ENCODE peak calls at places on chromosomes 11 and 22, in nine cellular contexts. One of them, this sample, is unnamed.

GRCh38 chr11:128343870-128344269 is 243.5 kb downstream of the ETS1 start:
- DNase-seq in IMR-90: peak; percentile 41
- DNase-seq in heart right ventricle: no peak
- DNase-seq in transverse colon: no peak
- DNase-seq in mammary epithelial cell: peak; percentile 36
- DNase-seq in hepatocyte: no peak
- DNase-seq in stomach: no peak
- DNase-seq in CD8-positive, alpha-beta T cell: no peak
- DNase-seq in heart left ventricle: no peak
- DNase-seq in this sample: no peak

GRCh38 chr11:12235549-12235944 is 125.2 kb downstream of the MICAL2 start:
- DNase-seq in IMR-90: peak; percentile 34
- DNase-seq in heart right ventricle: no peak
- DNase-seq in transverse colon: no peak
- DNase-seq in mammary epithelial cell: no peak
- DNase-seq in hepatocyte: peak; percentile 46
- DNase-seq in stomach: no peak
- DNase-seq in CD8-positive, alpha-beta T cell: no peak
- DNase-seq in heart left ventricle: no peak
- DNase-seq in this sample: no peak

GRCh38 chr11:117443269-117444186 is 115.9 kb downstream of the CEP164 start:
- DNase-seq in IMR-90: peak; percentile 30
- DNase-seq in heart right ventricle: peak; percentile 41
- DNase-seq in transverse colon: peak; percentile 35
- DNase-seq in mammary epithelial cell: no peak
- DNase-seq in hepatocyte: peak; percentile 82
- DNase-seq in stomach: peak; percentile 34
- DNase-seq in CD8-positive, alpha-beta T cell: no peak
- DNase-seq in heart left ventricle: peak; percentile 59
- DNase-seq in this sample: no peak

GRCh38 chr11:15748673-15749190 is 607.6 kb downstream of the SOX6 start:
- DNase-seq in IMR-90: no peak
- DNase-seq in heart right ventricle: no peak
- DNase-seq in transverse colon: no peak
- DNase-seq in mammary epithelial cell: no peak
- DNase-seq in hepatocyte: no peak
- DNase-seq in stomach: no peak
- DNase-seq in CD8-positive, alpha-beta T cell: no peak
- DNase-seq in heart left ventricle: no peak
- DNase-seq in this sample: no peak

GRCh38 chr11:58782066-58782465 is 50.3 kb upstream of the GLYAT start:
- DNase-seq in IMR-90: no peak
- DNase-seq in heart right ventricle: no peak
- DNase-seq in transverse colon: no peak
- DNase-seq in mammary epithelial cell: no peak
- DNase-seq in hepatocyte: no peak
- DNase-seq in stomach: no peak
- DNase-seq in CD8-positive, alpha-beta T cell: no peak
- DNase-seq in heart left ventricle: no peak
- DNase-seq in this sample: no peak

GRCh38 chr22:43216738-43217137 is 29.8 kb upstream of the TTLL12 start:
- DNase-seq in IMR-90: no peak
- DNase-seq in heart right ventricle: no peak
- DNase-seq in transverse colon: no peak
- DNase-seq in mammary epithelial cell: no peak
- DNase-seq in hepatocyte: no peak
- DNase-seq in stomach: no peak
- DNase-seq in CD8-positive, alpha-beta T cell: no peak
- DNase-seq in heart left ventricle: peak; percentile 13
- DNase-seq in this sample: no peak

GRCh38 chr11:73659961-73660360 is 13.6 kb downstream of the PLEKHB1 start:
- DNase-seq in IMR-90: no peak
- DNase-seq in heart right ventricle: no peak
- DNase-seq in transverse colon: peak; percentile 34
- DNase-seq in mammary epithelial cell: no peak
- DNase-seq in hepatocyte: no peak
- DNase-seq in stomach: no peak
- DNase-seq in CD8-positive, alpha-beta T cell: no peak
- DNase-seq in heart left ventricle: no peak
- DNase-seq in this sample: no peak

GRCh38 chr11:21511835-21512440 is 680.9 kb upstream of the ANO5 start:
- DNase-seq in IMR-90: no peak
- DNase-seq in heart right ventricle: no peak
- DNase-seq in transverse colon: peak; percentile 28
- DNase-seq in mammary epithelial cell: peak; percentile 67
- DNase-seq in hepatocyte: peak; percentile 87
- DNase-seq in stomach: peak; percentile 68
- DNase-seq in CD8-positive, alpha-beta T cell: no peak
- DNase-seq in heart left ventricle: no peak
- DNase-seq in this sample: peak; percentile 67

GRCh38 chr11:42647993-42648392 is 663.8 kb upstream of the API5 start:
- DNase-seq in IMR-90: no peak
- DNase-seq in heart right ventricle: no peak
- DNase-seq in transverse colon: no peak
- DNase-seq in mammary epithelial cell: no peak
- DNase-seq in hepatocyte: no peak
- DNase-seq in stomach: no peak
- DNase-seq in CD8-positive, alpha-beta T cell: no peak
- DNase-seq in heart left ventricle: no peak
- DNase-seq in this sample: no peak

GRCh38 chr11:59879534-59879933 is 952 bp downstream of the OOSP3 start:
- DNase-seq in IMR-90: no peak
- DNase-seq in heart right ventricle: no peak
- DNase-seq in transverse colon: no peak
- DNase-seq in mammary epithelial cell: no peak
- DNase-seq in hepatocyte: no peak
- DNase-seq in stomach: no peak
- DNase-seq in CD8-positive, alpha-beta T cell: no peak
- DNase-seq in heart left ventricle: no peak
- DNase-seq in this sample: no peak

GRCh38 chr11:121067453-121067852 is 33.6 kb upstream of the TECTA start:
- DNase-seq in IMR-90: peak; percentile 70
- DNase-seq in heart right ventricle: no peak
- DNase-seq in transverse colon: no peak
- DNase-seq in mammary epithelial cell: no peak
- DNase-seq in hepatocyte: peak; percentile 70
- DNase-seq in stomach: no peak
- DNase-seq in CD8-positive, alpha-beta T cell: no peak
- DNase-seq in heart left ventricle: no peak
- DNase-seq in this sample: no peak

GRCh38 chr11:43462359-43462758 is 103.6 kb downstream of the TTC17 start:
- DNase-seq in IMR-90: no peak
- DNase-seq in heart right ventricle: no peak
- DNase-seq in transverse colon: no peak
- DNase-seq in mammary epithelial cell: no peak
- DNase-seq in hepatocyte: no peak
- DNase-seq in stomach: no peak
- DNase-seq in CD8-positive, alpha-beta T cell: no peak
- DNase-seq in heart left ventricle: no peak
- DNase-seq in this sample: no peak

GRCh38 chr11:46948378-46949131 is 12.0 kb downstream of the CSTPP1 start:
- DNase-seq in IMR-90: peak; percentile 91
- DNase-seq in heart right ventricle: no peak
- DNase-seq in transverse colon: peak; percentile 26
- DNase-seq in mammary epithelial cell: peak; percentile 60
- DNase-seq in hepatocyte: peak; percentile 71
- DNase-seq in stomach: no peak
- DNase-seq in CD8-positive, alpha-beta T cell: no peak
- DNase-seq in heart left ventricle: no peak
- DNase-seq in this sample: no peak

GRCh38 chr11:111764621-111765020 is 1.6 kb downstream of the PPP2R1B start:
- DNase-seq in IMR-90: peak; percentile 51
- DNase-seq in heart right ventricle: no peak
- DNase-seq in transverse colon: no peak
- DNase-seq in mammary epithelial cell: peak; percentile 13
- DNase-seq in hepatocyte: no peak
- DNase-seq in stomach: no peak
- DNase-seq in CD8-positive, alpha-beta T cell: no peak
- DNase-seq in heart left ventricle: no peak
- DNase-seq in this sample: no peak

GRCh38 chr22:17874231-17874630 is 100.0 kb upstream of the BID start:
- DNase-seq in IMR-90: no peak
- DNase-seq in heart right ventricle: no peak
- DNase-seq in transverse colon: no peak
- DNase-seq in mammary epithelial cell: no peak
- DNase-seq in hepatocyte: no peak
- DNase-seq in stomach: no peak
- DNase-seq in CD8-positive, alpha-beta T cell: no peak
- DNase-seq in heart left ventricle: no peak
- DNase-seq in this sample: no peak

GRCh38 chr22:18110194-18110943 is at the start of gene TUBA8:
- DNase-seq in IMR-90: peak; percentile 16
- DNase-seq in heart right ventricle: no peak
- DNase-seq in transverse colon: peak; percentile 25
- DNase-seq in mammary epithelial cell: peak; percentile 25
- DNase-seq in hepatocyte: peak; percentile 57
- DNase-seq in stomach: peak; percentile 75
- DNase-seq in CD8-positive, alpha-beta T cell: no peak
- DNase-seq in heart left ventricle: peak; percentile 54
- DNase-seq in this sample: peak; percentile 81

GRCh38 chr11:26297179-26297970 is 34.6 kb upstream of the ANO3 start:
- DNase-seq in IMR-90: peak; percentile 75
- DNase-seq in heart right ventricle: no peak
- DNase-seq in transverse colon: no peak
- DNase-seq in mammary epithelial cell: peak; percentile 42
- DNase-seq in hepatocyte: peak; percentile 77
- DNase-seq in stomach: no peak
- DNase-seq in CD8-positive, alpha-beta T cell: no peak
- DNase-seq in heart left ventricle: no peak
- DNase-seq in this sample: no peak

DNA sequence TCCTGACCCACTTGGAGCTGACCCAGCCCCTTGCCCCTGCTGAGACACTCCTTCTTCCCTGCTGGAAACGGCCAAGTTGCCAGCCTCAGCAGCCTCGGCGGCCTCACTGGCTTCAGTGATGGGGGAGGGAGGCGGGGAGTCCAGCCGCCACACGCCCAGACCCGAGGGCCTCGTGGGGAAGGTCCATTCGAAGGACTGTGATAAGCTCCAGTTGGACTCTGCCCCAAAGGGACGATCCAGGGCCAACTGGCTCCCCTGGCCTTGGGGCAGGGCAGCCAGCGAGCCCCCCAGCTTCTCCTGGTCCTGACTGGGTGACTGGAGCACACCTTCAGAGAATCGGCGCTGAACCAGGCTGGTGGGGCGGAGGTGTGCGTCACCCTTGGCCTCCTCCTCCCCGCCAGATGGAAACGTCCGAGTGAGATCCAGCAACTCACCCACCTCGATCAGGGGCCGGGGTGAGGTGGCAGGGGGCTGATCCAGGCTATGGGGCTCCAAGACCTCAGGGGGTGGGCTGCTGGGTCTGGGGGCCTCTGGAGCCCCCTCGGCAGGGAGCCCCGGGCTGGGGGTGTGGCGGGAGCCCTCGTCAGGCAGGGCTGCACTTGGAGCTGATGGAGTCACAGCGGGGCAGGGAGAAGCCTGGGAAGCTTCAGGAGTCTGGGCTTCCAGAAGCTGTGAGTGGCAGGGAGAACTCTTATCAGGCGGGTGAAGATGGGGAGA is 11.5 kb downstream of the TNKS1BP1 start:
- DNase-seq in IMR-90: no peak
- DNase-seq in heart right ventricle: no peak
- DNase-seq in transverse colon: no peak
- DNase-seq in mammary epithelial cell: no peak
- DNase-seq in hepatocyte: peak; percentile 57
- DNase-seq in stomach: peak; percentile 57
- DNase-seq in CD8-positive, alpha-beta T cell: no peak
- DNase-seq in heart left ventricle: no peak
- DNase-seq in this sample: no peak
- H3K36me3 ChIP-seq in IMR-90: peaks cover 80% of the 10 kb centered on the region
- H3K36me3 ChIP-seq in heart right ventricle: no peaks in the 10 kb centered on the region
- H3K36me3 ChIP-seq in transverse colon: peaks cover 12% of the 10 kb centered on the region
- H3K36me3 ChIP-seq in mammary epithelial cell: peaks cover 46% of the 10 kb centered on the region
- H3K36me3 ChIP-seq in hepatocyte: peaks cover 4% of the 10 kb centered on the region
- H3K36me3 ChIP-seq in stomach: peaks cover 85% of the 10 kb centered on the region
- H3K36me3 ChIP-seq in CD8-positive, alpha-beta T cell: no peaks in the 10 kb centered on the region
- H3K36me3 ChIP-seq in heart left ventricle: peaks cover 10% of the 10 kb centered on the region
- H3K36me3 ChIP-seq in this sample: peaks cover 20% of the 10 kb centered on the region

GRCh38 chr11:34366522-34366921 is 8.7 kb upstream of the ABTB2 start:
- DNase-seq in IMR-90: no peak
- DNase-seq in heart right ventricle: no peak
- DNase-seq in transverse colon: peak; percentile 35
- DNase-seq in mammary epithelial cell: no peak
- DNase-seq in hepatocyte: no peak
- DNase-seq in stomach: peak; percentile 50
- DNase-seq in CD8-positive, alpha-beta T cell: no peak
- DNase-seq in heart left ventricle: no peak
- DNase-seq in this sample: peak; percentile 44
- TF ChIP-seq CTCF in IMR-90: peak; percentile 16
- TF ChIP-seq CTCF in heart right ventricle: peak; percentile 18
- TF ChIP-seq CTCF in transverse colon: peak; percentile 12
- TF ChIP-seq CTCF in mammary epithelial cell: peak; percentile 53
- TF ChIP-seq CTCF in hepatocyte: peak; percentile 25
- TF ChIP-seq CTCF in stomach: no peak
- TF ChIP-seq CTCF in CD8-positive, alpha-beta T cell: no peak
- TF ChIP-seq CTCF in heart left ventricle: peak; percentile 38
- TF ChIP-seq CTCF in this sample: no peak

DNA sequence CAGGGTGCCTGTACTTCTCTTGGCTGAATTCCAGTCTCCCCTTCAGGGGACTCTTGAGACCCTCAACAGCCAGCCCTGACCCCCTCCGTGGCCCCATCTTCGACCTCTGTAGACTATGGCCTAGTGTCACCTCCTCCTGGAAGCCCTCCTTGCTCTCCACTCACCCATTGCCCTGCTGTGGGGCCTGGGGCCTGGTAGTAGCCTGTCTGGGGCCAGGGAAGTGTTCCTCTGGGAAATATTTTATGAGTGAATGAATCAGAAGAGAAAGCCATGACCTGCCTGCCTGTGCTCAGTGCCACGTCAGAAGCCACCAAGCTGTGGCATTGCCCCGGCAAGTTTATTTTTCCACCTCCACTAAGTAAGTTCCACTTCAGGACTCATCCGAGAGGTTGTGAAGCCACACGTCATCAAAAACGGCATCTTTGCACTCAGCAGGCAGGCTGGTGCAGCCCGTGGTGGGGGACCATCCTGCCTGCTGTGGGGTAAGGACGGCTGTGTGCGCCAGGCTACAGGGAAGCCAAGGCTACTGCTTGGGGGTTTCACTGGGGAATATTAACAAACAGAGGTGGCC is 59.6 kb upstream of the PPARA start:
- DNase-seq in IMR-90: peak; percentile 24
- DNase-seq in heart right ventricle: no peak
- DNase-seq in transverse colon: no peak
- DNase-seq in mammary epithelial cell: peak; percentile 86
- DNase-seq in hepatocyte: no peak
- DNase-seq in stomach: no peak
- DNase-seq in CD8-positive, alpha-beta T cell: no peak
- DNase-seq in heart left ventricle: peak; percentile 29
- DNase-seq in this sample: peak; percentile 34
- H3K36me3 ChIP-seq in IMR-90: peaks cover 54% of the 10 kb centered on the region
- H3K36me3 ChIP-seq in heart right ventricle: no peaks in the 10 kb centered on the region
- H3K36me3 ChIP-seq in transverse colon: no peaks in the 10 kb centered on the region
- H3K36me3 ChIP-seq in mammary epithelial cell: peaks cover 21% of the 10 kb centered on the region
- H3K36me3 ChIP-seq in hepatocyte: no peaks in the 10 kb centered on the region
- H3K36me3 ChIP-seq in stomach: peaks cover 63% of the 10 kb centered on the region
- H3K36me3 ChIP-seq in CD8-positive, alpha-beta T cell: no peaks in the 10 kb centered on the region
- H3K36me3 ChIP-seq in heart left ventricle: peaks cover 18% of the 10 kb centered on the region
- H3K36me3 ChIP-seq in this sample: peaks cover 21% of the 10 kb centered on the region

DNA sequence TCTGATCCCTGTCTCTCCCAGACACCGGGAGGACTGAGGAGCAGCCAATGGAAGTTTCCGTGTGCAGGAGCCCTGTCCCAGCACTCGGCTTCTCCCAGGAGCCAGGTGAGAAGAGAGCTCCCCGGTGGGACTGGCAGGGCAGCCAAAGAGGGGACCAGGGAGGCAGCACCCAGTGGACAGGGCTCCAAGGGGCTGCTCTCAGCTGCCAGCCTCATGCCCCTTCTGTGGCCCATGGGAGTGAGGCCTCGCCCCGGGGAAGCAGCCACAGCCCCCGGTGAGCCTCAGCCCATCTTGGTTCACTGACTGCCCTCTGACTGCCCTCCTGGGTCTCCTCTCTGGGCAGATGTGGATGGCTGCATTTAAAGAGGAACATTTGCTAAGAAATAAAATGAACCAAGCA is 6.8 kb downstream of the SCO2 start:
- DNase-seq in IMR-90: no peak
- DNase-seq in heart right ventricle: no peak
- DNase-seq in transverse colon: no peak
- DNase-seq in mammary epithelial cell: no peak
- DNase-seq in hepatocyte: no peak
- DNase-seq in stomach: no peak
- DNase-seq in CD8-positive, alpha-beta T cell: no peak
- DNase-seq in heart left ventricle: no peak
- DNase-seq in this sample: no peak
- TF ChIP-seq CTCF in IMR-90: no peak
- TF ChIP-seq CTCF in heart right ventricle: no peak
- TF ChIP-seq CTCF in transverse colon: no peak
- TF ChIP-seq CTCF in mammary epithelial cell: no peak
- TF ChIP-seq CTCF in hepatocyte: no peak
- TF ChIP-seq CTCF in stomach: no peak
- TF ChIP-seq CTCF in CD8-positive, alpha-beta T cell: no peak
- TF ChIP-seq CTCF in heart left ventricle: no peak
- TF ChIP-seq CTCF in this sample: no peak

This sample was measured in pancreas.